ENCODE peak calls at places on chromosomes 5 and 9, in eight cellular contexts. P is GM23338, R is retinal pigment epithelial cell, N is upper lobe of right lung, T is fibroblast of pulmonary artery, S is left ventricle myocardium inferior, U is IMR-90, C is AG09309. X is an unnamed sample.

GRCh38 chr9:114889802-114890224 is 40.6 kb downstream of the TNFSF8 start:
- DNase-seq in R (no peak), C (no peak), N (peak), U (no peak), P (no peak), T (no peak), S (no peak), X (no peak)

GRCh38 chr5:43428034-43428712 is 16.0 kb upstream of the CCL28 start:
- DNase-seq in R (no peak), C (no peak), U (peak), S (no peak), T (peak), P (no peak), N (no peak), X (no peak)

GRCh38 chr5:116084231-116084630 is 594 bp upstream of the COMMD10 start:
- DNase-seq in T (peak), U (peak), R (no peak), P (peak), N (no peak), S (no peak), C (no peak), X (peak)

GRCh38 chr9:132857031-132857430 is 21.1 kb downstream of the AK8 start:
- DNase-seq in P (no peak), T (peak), R (no peak), N (no peak), S (peak), U (peak), C (peak), X (no peak)

GRCh38 chr9:110214956-110215355 is 7.0 kb upstream of the C9orf152 start:
- DNase-seq in S (no peak), R (no peak), C (no peak), P (no peak), T (no peak), N (no peak), U (no peak), X (no peak)

GRCh38 chr9:72680593-72681317 is 159.3 kb downstream of the TMC1 start:
- DNase-seq in S (no peak), T (no peak), C (no peak), R (no peak), N (no peak), P (peak), U (no peak), X (no peak)

GRCh38 chr5:163460562-163461176 is at the start of gene HMMR:
- DNase-seq in U (peak), R (no peak), T (no peak), C (no peak), S (no peak), P (peak), N (no peak), X (peak)

GRCh38 chr5:164027738-164028137 is 522.3 kb downstream of the MAT2B start:
- DNase-seq in U (peak), R (no peak), C (no peak), N (no peak), S (no peak), T (no peak), P (no peak), X (no peak)

GRCh38 chr5:92864591-92864990 is 716.4 kb downstream of the NR2F1-AS1 start:
- DNase-seq in T (no peak), U (no peak), P (no peak), C (no peak), R (no peak), S (no peak), N (no peak), X (no peak)

GRCh38 chr9:130698514-130698913 is 4.9 kb downstream of the EXOSC2 start:
- DNase-seq in U (peak), N (no peak), T (peak), S (no peak), P (no peak), C (no peak), R (no peak), X (no peak)

GRCh38 chr5:108638021-108638420 is 109.7 kb upstream of the FER start:
- DNase-seq in N (no peak), C (no peak), T (no peak), S (no peak), U (no peak), P (no peak), R (no peak), X (no peak)

GRCh38 chr5:40410939-40411635 is 268.6 kb upstream of the PTGER4 start:
- DNase-seq in P (no peak), U (peak), S (no peak), N (no peak), R (no peak), C (no peak), T (peak), X (no peak)

GRCh38 chr5:13505326-13505725 is 439.2 kb downstream of the DNAH5 start:
- DNase-seq in R (no peak), P (no peak), S (no peak), C (no peak), N (no peak), U (no peak), T (no peak), X (no peak)

GRCh38 chr9:124659099-124659659 is 111.9 kb downstream of the NR6A1 start:
- DNase-seq in C (peak), U (peak), R (peak), T (peak), N (peak), S (peak), P (peak), X (peak)

GRCh38 chr9:131410051-131410491 is 16.2 kb downstream of the PRRC2B start:
- DNase-seq in P (no peak), T (peak), N (no peak), S (no peak), R (no peak), U (peak), C (no peak), X (no peak)

GRCh38 chr5:71588533-71588885 is 1.4 kb downstream of the MCCC2 start:
- DNase-seq in N (no peak), R (no peak), P (no peak), S (no peak), U (no peak), T (no peak), C (no peak), X (no peak)
- H3K4me3 ChIP-seq in N (peak), R (no peak), P (peak), S (peak), U (no peak), T (no peak), C (no peak), X (no peak)

DNA sequence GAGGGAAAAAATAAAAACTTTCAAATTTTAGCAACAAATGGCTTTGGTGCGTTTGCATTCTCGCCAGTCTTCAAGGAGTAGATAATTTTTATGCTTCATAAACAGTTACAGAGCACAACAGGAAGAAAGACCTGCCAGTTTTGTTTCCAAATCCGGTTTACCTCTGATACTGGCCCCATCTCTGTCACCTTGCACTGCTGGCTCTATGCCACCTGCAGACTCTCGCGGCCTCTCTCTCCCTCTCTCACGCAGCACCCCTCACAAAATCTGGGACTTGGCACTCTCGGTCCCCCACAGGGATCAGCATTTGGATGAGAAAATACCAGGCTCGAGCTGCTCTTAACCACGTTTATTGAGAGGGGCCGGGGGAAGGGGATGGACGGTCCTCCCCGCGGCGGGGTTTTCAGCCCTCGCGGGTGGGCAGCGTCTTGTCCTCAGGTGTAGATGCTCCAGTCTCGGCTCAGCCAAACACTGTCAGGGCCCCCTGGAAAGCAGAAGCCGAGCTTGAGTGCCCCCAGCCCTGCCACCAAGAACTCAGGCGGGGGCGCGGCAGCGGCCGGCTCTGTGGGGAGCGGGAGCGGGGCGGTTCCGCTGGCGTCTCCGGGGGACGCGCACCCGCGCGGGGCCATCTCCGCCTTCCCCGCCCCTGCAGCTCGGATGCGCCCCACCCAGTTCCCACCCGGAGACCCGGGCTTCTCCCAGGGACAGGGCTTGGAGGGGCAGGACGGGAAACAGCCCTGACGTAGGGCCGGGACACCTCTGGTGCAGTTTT is 1.3 kb downstream of the SCGB3A1 start:
- DNase-seq in P (peak), U (no peak), N (no peak), S (no peak), R (no peak), C (no peak), T (no peak), X (no peak)
- H3K4me3 ChIP-seq in P (peak), U (no peak), N (peak), S (peak), R (peak), C (no peak), T (no peak), X (peak)

GRCh38 chr9:9893837-9894236 is 719.0 kb downstream of the PTPRD start:
- DNase-seq in U (no peak), R (no peak), T (peak), C (no peak), N (no peak), P (no peak), S (no peak), X (no peak)
- H3K4me3 ChIP-seq in U (no peak), R (no peak), T (no peak), C (no peak), N (no peak), P (no peak), S (no peak), X (no peak)

DNA sequence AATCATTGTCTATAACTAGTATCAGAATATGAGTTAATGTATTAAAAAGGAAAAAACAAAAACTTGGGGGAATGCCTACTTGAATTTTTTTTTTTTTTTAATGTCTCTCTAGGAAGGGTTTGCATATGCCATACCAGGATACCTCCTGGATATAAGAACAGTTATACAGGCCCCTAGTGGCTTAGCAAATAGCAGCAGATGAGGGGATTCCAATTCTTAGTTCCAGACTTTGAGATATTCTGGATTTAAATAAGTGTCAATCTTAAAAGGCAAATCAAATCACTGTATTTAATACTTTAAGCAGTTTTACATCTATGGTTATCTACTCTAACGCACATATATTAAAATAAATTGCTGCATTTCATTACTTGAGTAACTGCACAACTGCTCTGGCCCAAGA is 1055.5 kb upstream of the DMAC1 start:
- DNase-seq in T (peak), N (no peak), P (peak), C (no peak), U (no peak), S (no peak), R (no peak), X (no peak)
- H3K4me3 ChIP-seq in T (no peak), N (no peak), P (no peak), C (no peak), U (no peak), S (no peak), R (no peak), X (no peak)

GRCh38 chr9:136403538-136403914 is 3.6 kb upstream of the SNAPC4 start:
- DNase-seq in S (no peak), N (no peak), R (no peak), P (no peak), U (no peak), C (no peak), T (no peak), X (no peak)
- H3K4me3 ChIP-seq in S (no peak), N (no peak), R (no peak), P (no peak), U (no peak), C (no peak), T (no peak), X (no peak)

GRCh38 chr9:90141723-90142122 is 500.9 kb downstream of the DIRAS2 start:
- DNase-seq in U (peak), T (peak), R (no peak), P (peak), S (no peak), C (no peak), N (no peak), X (no peak)
- H3K4me3 ChIP-seq in U (no peak), T (no peak), R (no peak), P (no peak), S (no peak), C (no peak), N (no peak), X (no peak)

DNA sequence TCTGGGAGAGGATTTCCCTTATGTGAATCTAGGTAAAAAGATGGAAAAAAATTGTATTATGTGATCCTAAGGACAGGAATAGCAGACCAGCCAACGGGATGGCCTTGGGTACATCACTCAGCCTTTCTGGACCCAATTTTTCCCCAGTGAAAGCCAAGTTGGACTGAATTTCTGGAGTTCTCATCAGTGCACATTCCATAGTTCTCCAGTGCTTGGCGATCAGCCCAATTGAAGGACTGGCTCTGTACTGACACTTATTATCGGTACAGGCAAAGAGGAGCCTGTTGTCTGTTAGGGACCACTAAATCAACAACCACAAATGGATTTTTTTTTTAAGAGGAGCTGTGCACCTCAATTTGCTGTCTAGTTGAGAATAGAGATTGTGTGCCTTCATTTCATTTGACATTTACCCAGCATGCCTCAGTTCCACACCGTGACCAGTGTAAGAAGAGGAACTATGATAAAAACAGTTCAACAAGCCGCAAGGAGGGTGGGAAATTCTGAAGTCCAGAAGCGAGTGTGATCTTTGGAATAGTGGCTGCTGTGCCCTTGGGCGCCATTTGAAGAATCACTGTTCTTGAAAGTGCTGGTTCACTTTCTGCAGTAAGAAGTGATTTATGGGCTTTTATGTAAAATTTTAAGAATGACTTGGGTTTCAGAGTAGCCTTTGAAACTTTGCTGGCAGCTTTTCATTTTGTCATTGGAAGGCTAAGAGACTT is 8.0 kb downstream of the ARL10 start:
- DNase-seq in U (peak), T (peak), R (no peak), C (no peak), N (no peak), P (no peak), S (peak), X (no peak)
- H3K4me3 ChIP-seq in U (no peak), T (no peak), R (no peak), C (no peak), N (no peak), P (no peak), S (no peak), X (no peak)

GRCh38 chr9:27308691-27309390 is 11.9 kb upstream of the EQTN start:
- DNase-seq in S (no peak), U (no peak), C (no peak), N (no peak), R (no peak), P (peak), T (no peak), X (no peak)
- H3K4me3 ChIP-seq in S (no peak), U (no peak), C (no peak), N (no peak), R (no peak), P (no peak), T (no peak), X (no peak)

GRCh38 chr9:20357207-20357503 is 265.1 kb downstream of the MLLT3 start:
- DNase-seq in C (no peak), U (no peak), P (no peak), S (no peak), R (no peak), N (no peak), T (peak), X (no peak)

GRCh38 chr9:20355022-20355421 is 267.3 kb downstream of the MLLT3 start:
- DNase-seq in N (no peak), S (no peak), R (no peak), T (peak), C (peak), P (no peak), U (peak), X (no peak)

GRCh38 chr9:20353931-20354652 is 268.2 kb downstream of the MLLT3 start:
- DNase-seq in P (no peak), U (peak), N (no peak), C (no peak), T (peak), R (no peak), S (no peak), X (no peak)

GRCh38 chr9:20358201-20358600 is 264.1 kb downstream of the MLLT3 start:
- DNase-seq in P (no peak), U (peak), N (no peak), R (no peak), C (peak), T (peak), S (no peak), X (no peak)

DNA sequence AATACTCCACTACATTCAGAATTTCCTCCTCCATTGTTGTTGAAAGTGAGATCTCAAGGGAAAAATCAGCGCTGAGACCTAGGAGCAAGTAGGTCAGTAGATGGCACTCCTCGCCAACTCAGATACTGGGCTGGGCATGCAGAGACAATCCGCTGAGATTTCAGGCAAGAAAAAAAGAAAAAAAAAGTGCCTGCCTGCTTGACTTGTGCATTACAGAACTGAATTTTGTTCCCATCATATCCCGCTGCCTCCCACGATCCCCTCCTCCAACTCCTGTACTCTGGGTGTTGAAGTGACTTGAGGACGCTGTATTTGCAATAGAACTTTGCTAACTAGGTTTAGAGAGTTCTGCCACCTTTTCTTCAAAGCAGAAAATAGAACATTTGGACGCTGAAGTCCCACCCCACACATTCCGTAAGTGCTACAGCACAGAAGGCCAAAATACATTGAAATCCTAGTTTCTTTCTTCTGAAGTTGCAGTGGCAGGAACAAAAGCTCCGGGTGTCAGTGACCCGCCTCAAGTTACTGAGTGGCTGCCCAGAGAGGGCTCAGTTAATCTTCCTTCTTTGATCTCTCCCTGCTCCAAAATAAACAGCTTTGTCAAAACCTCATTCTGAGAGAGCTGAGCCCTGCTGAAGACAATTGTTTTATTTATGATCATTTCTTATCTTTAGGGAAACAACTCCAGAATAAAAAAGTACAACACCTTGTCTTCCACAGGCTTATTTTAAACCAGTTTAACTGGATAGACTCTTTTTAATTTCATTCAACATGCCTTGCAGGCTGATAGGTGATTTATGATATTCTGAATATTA is 265.7 kb downstream of the MLLT3 start:
- DNase-seq in P (peak), N (peak), C (peak), U (peak), S (peak), R (peak), T (peak), X (peak)
- H3K4me3 ChIP-seq in P (peak), N (peak), C (no peak), U (no peak), S (peak), R (peak), T (peak), X (peak)

GRCh38 chr5:399296-400281 is 43.4 kb upstream of the EXOC3 start:
- DNase-seq in R (peak), T (peak), U (peak), C (peak), S (peak), P (peak), N (peak), X (peak)
- H3K4me3 ChIP-seq in R (peak), T (peak), U (no peak), C (peak), S (peak), P (no peak), N (peak), X (no peak)